ENCODE peak calls at places on chromosomes 16 and 17, in seven cellular contexts. U, D, L, X, N, Z and B are unnamed samples.

GRCh38 chr17:79601604-79602420 is 9.0 kb downstream of the RBFOX3 start:
- DNase-seq in X (no peak), U (no peak), D (no peak), L (no peak), Z (no peak), N (no peak), B (no peak)

GRCh38 chr16:84986102-84986501 is 25.2 kb downstream of the ZDHHC7 start:
- DNase-seq in Z (no peak), U (no peak), D (no peak), X (no peak), N (no peak), L (no peak), B (no peak)

GRCh38 chr16:85151603-85152413 is 39.5 kb upstream of the CIBAR2 start:
- DNase-seq in N (peak; percentile 68), X (peak; percentile 95), U (no peak), Z (no peak), D (peak; percentile 36), L (peak; percentile 86), B (peak; percentile 78)

GRCh38 chr17:19264681-19265080 is 27.5 kb downstream of the EPN2 start:
- DNase-seq in X (no peak), Z (no peak), D (no peak), L (no peak), N (no peak), U (no peak), B (no peak)

GRCh38 chr17:7989781-7990655 is 12.4 kb upstream of the GUCY2D start:
- DNase-seq in X (peak; percentile 92), L (peak; percentile 61), N (peak; percentile 90), U (peak; percentile 97), Z (peak; percentile 75), D (peak; percentile 21), B (peak; percentile 79)

GRCh38 chr17:10757067-10757466 is 27.2 kb upstream of the TMEM220 start:
- DNase-seq in D (no peak), N (peak; percentile 79), X (no peak), L (no peak), Z (no peak), U (no peak), B (no peak)

GRCh38 chr16:671353-672131 is 3.6 kb downstream of the RHOT2 start:
- DNase-seq in L (no peak), X (no peak), D (no peak), N (no peak), U (no peak), Z (no peak), B (no peak)

GRCh38 chr17:17648762-17649161 is 32.5 kb upstream of the RAI1 start:
- DNase-seq in N (no peak), Z (no peak), X (no peak), U (no peak), L (peak; percentile 24), D (no peak), B (no peak)

GRCh38 chr16:1548234-1548633 is 14.8 kb downstream of the TMEM204 start:
- DNase-seq in Z (no peak), L (no peak), D (no peak), U (no peak), N (no peak), X (no peak), B (peak; percentile 35)

GRCh38 chr17:75909812-75910274 is 5.2 kb upstream of the MRPL38 start:
- DNase-seq in N (no peak), D (no peak), L (peak; percentile 59), U (no peak), Z (no peak), X (no peak), B (peak; percentile 82)

GRCh38 chr16:90046122-90046970 is 27.1 kb upstream of the DBNDD1 start:
- DNase-seq in U (no peak), Z (no peak), X (no peak), L (no peak), D (no peak), N (no peak), B (peak; percentile 29)

GRCh38 chr16:8822403-8822802 is 24.8 kb downstream of the PMM2 start:
- DNase-seq in N (no peak), D (no peak), U (no peak), X (no peak), L (no peak), Z (no peak), B (no peak)

GRCh38 chr17:62791235-62792121 is 16.6 kb downstream of the MARCHF10 start:
- DNase-seq in D (peak; percentile 93), X (peak; percentile 59), Z (no peak), L (peak; percentile 93), U (no peak), N (no peak), B (no peak)

GRCh38 chr17:74379495-74380085 is 12.3 kb downstream of the GPR142 start:
- DNase-seq in Z (peak; percentile 82), D (no peak), N (peak; percentile 95), L (peak; percentile 67), U (peak; percentile 99), X (peak; percentile 93), B (peak; percentile 96)

GRCh38 chr16:278863-279366 is 1.5 kb upstream of the ARHGDIG start:
- DNase-seq in X (peak; percentile 41), N (peak; percentile 86), Z (no peak), L (no peak), U (no peak), D (no peak), B (peak; percentile 75)

GRCh38 chr17:78820122-78820792 is 20.4 kb downstream of the USP36 start:
- DNase-seq in L (no peak), X (no peak), Z (no peak), U (no peak), D (no peak), N (no peak), B (no peak)

GRCh38 chr16:10895053-10895946 is 18.3 kb downstream of the CIITA start:
- DNase-seq in D (peak; percentile 11), N (peak; percentile 28), Z (no peak), U (no peak), L (peak; percentile 21), X (peak; percentile 67), B (peak; percentile 66)

GRCh38 chr17:17080781-17081180 is 38.5 kb downstream of the MPRIP start:
- DNase-seq in L (no peak), D (no peak), X (no peak), U (no peak), N (peak; percentile 3), Z (no peak), B (no peak)

GRCh38 chr17:7883781-7884386 is 4.7 kb upstream of the CHD3 start:
- DNase-seq in Z (no peak), N (no peak), D (peak; percentile 30), X (peak; percentile 13), U (no peak), L (peak; percentile 45), B (no peak)

GRCh38 chr17:49582789-49583188 is 7.1 kb downstream of the NXPH3 start:
- DNase-seq in X (peak; percentile 43), L (no peak), Z (no peak), D (peak; percentile 28), N (no peak), U (no peak), B (no peak)

GRCh38 chr17:9670596-9670995 is 25.3 kb downstream of the USP43 start:
- DNase-seq in U (no peak), Z (no peak), D (no peak), L (no peak), N (no peak), X (no peak), B (no peak)

GRCh38 chr16:46883353-46883689 is 841 bp upstream of the GPT2 start:
- DNase-seq in D (no peak), X (no peak), U (no peak), Z (no peak), N (peak; percentile 44), L (no peak), B (no peak)

GRCh38 chr16:58057126-58057525 is 31.6 kb downstream of the MMP15 start:
- DNase-seq in X (no peak), L (no peak), Z (no peak), N (no peak), D (no peak), U (no peak), B (no peak)

GRCh38 chr16:27449434-27450188 is 47.6 kb downstream of the IL21R start:
- DNase-seq in D (no peak), U (peak; percentile 68), N (no peak), L (no peak), Z (peak; percentile 38), X (no peak), B (no peak)

GRCh38 chr17:65261682-65262636 is 124.8 kb downstream of the RGS9 start:
- DNase-seq in N (no peak), L (peak; percentile 46), Z (no peak), X (no peak), D (peak; percentile 38), U (no peak), B (no peak)